ENCODE peak calls at places on chromosomes 4 and X, in nine cellular contexts. T is endodermal cell; N is activated T-cell treated with anti-CD3 and anti-CD28 coated beads for 1 hour; H is fibroblast of the aortic adventitia; K is GM04504; J is stimulated activated CD4-positive, alpha-beta T cell treated with anti-CD3 and anti-CD28 coated beads, Interleukin-2, amount 100 ng/mL, for 48 hours; U is activated gamma-delta T cell treated with Interleukin-2 at 50 U/mL for 16 hours; S is nephron progenitor cell; Q is GM23248. V is an unnamed sample.

GRCh38 chr4:87033902-87034301 is 99.1 kb downstream of the AFF1 start:
- DNase-seq in T (peak; percentile 81), N (no peak), H (no peak), K (no peak), J (no peak), U (no peak), S (no peak), Q (no peak), V (no peak)

GRCh38 chr4:101283436-101283835 is 63.9 kb downstream of the PPP3CA start:
- DNase-seq in T (no peak), N (no peak), H (no peak), K (no peak), J (no peak), U (no peak), S (no peak), Q (no peak), V (no peak)

GRCh38 chrX:51215266-51215665 is 117.4 kb upstream of the NUDT10 start:
- DNase-seq in T (peak; percentile 45), N (no peak), H (no peak), K (no peak), J (no peak), U (no peak), S (no peak), Q (no peak), V (no peak)

GRCh38 chrX:119685225-119686066 is 7.5 kb downstream of the SEPTIN6 start:
- DNase-seq in T (no peak), N (no peak), H (no peak), K (no peak), J (no peak), U (no peak), S (no peak), Q (peak; percentile 60), V (no peak)

GRCh38 chr4:185958094-185958493 is 110.9 kb upstream of the TLR3 start:
- DNase-seq in T (no peak), N (no peak), H (no peak), K (no peak), J (no peak), U (no peak), S (no peak), Q (no peak), V (no peak)

GRCh38 chr4:154495867-154496266 is 4.3 kb upstream of the DCHS2 start:
- DNase-seq in T (no peak), N (no peak), H (no peak), K (no peak), J (no peak), U (no peak), S (no peak), Q (no peak), V (no peak)

GRCh38 chr4:85005865-85006377 is 39.4 kb upstream of the WDFY3 start:
- DNase-seq in T (no peak), N (no peak), H (peak; percentile 90), K (peak; percentile 69), J (no peak), U (no peak), S (no peak), Q (peak; percentile 93), V (peak; percentile 90)

GRCh38 chr4:15182600-15183222 is 180.4 kb downstream of the CPEB2 start:
- DNase-seq in T (no peak), N (no peak), H (no peak), K (no peak), J (no peak), U (no peak), S (no peak), Q (peak; percentile 46), V (no peak)

GRCh38 chrX:15882704-15883539 is 28.3 kb upstream of the AP1S2 start:
- DNase-seq in T (no peak), N (no peak), H (peak; percentile 28), K (peak; percentile 12), J (no peak), U (no peak), S (no peak), Q (peak; percentile 11), V (no peak)

GRCh38 chr4:158809611-158810486 is 41.0 kb downstream of the FNIP2 start:
- DNase-seq in T (no peak), N (no peak), H (peak; percentile 98), K (peak; percentile 94), J (no peak), U (no peak), S (no peak), Q (peak; percentile 90), V (peak; percentile 66)

GRCh38 chr4:23614284-23614892 is 275.5 kb downstream of the PPARGC1A start:
- DNase-seq in T (peak; percentile 64), N (no peak), H (peak; percentile 21), K (peak; percentile 1), J (no peak), U (no peak), S (no peak), Q (peak; percentile 17), V (no peak)

GRCh38 chrX:23008431-23009099 is 8.8 kb downstream of the DDX53 start:
- DNase-seq in T (no peak), N (no peak), H (peak; percentile 49), K (no peak), J (no peak), U (no peak), S (no peak), Q (peak; percentile 56), V (no peak)